ENCODE peak calls at places on chromosomes 7 and 10, in six cellular contexts. B, T, N, D, U and M are unnamed samples.

GRCh38 chr7:123849855-123850254 is 4.9 kb downstream of the HYAL4 start:
- DNase-seq in B (no peak), T (no peak), N (no peak), D (no peak), U (no peak), M (no peak)

GRCh38 chr10:103739039-103739764 is 116.2 kb downstream of the SH3PXD2A start:
- DNase-seq in B (peak; percentile 98), T (no peak), N (no peak), D (no peak), U (no peak), M (no peak)

GRCh38 chr10:117927334-117927733 is 119.4 kb downstream of the RAB11FIP2 start:
- DNase-seq in B (no peak), T (no peak), N (no peak), D (no peak), U (no peak), M (no peak)

GRCh38 chr10:132774905-132775863 is 10.8 kb downstream of the NKX6-2 start:
- DNase-seq in B (no peak), T (no peak), N (no peak), D (no peak), U (no peak), M (no peak)

GRCh38 chr10:86103391-86104101 is 263.0 kb downstream of the GRID1 start:
- DNase-seq in B (no peak), T (no peak), N (no peak), D (no peak), U (no peak), M (no peak)

GRCh38 chr10:113753020-113753692 is 1.7 kb downstream of the PLEKHS1 start:
- DNase-seq in B (peak; percentile 6), T (no peak), N (no peak), D (no peak), U (no peak), M (no peak)

GRCh38 chr7:43790006-43790405 is 31.5 kb downstream of the BLVRA start:
- DNase-seq in B (no peak), T (no peak), N (no peak), D (no peak), U (no peak), M (no peak)

GRCh38 chr10:76336213-76336963 is 905.0 kb downstream of the LRMDA start:
- DNase-seq in B (no peak), T (no peak), N (peak; percentile 77), D (no peak), U (no peak), M (no peak)

GRCh38 chr7:120052884-120053382 is 220.0 kb upstream of the KCND2 start:
- DNase-seq in B (peak; percentile 99), T (no peak), N (no peak), D (no peak), U (no peak), M (no peak)

GRCh38 chr7:87875151-87876039 is 765 bp downstream of the SLC25A40 start:
- DNase-seq in B (peak; percentile 2), T (no peak), N (peak; percentile 18), D (peak; percentile 41), U (no peak), M (peak; percentile 8)

GRCh38 chr7:130959743-130960207 is 225.8 kb upstream of the KLF14 start:
- DNase-seq in B (peak; percentile 85), T (peak; percentile 73), N (peak; percentile 14), D (peak; percentile 54), U (no peak), M (peak; percentile 45)

DNA sequence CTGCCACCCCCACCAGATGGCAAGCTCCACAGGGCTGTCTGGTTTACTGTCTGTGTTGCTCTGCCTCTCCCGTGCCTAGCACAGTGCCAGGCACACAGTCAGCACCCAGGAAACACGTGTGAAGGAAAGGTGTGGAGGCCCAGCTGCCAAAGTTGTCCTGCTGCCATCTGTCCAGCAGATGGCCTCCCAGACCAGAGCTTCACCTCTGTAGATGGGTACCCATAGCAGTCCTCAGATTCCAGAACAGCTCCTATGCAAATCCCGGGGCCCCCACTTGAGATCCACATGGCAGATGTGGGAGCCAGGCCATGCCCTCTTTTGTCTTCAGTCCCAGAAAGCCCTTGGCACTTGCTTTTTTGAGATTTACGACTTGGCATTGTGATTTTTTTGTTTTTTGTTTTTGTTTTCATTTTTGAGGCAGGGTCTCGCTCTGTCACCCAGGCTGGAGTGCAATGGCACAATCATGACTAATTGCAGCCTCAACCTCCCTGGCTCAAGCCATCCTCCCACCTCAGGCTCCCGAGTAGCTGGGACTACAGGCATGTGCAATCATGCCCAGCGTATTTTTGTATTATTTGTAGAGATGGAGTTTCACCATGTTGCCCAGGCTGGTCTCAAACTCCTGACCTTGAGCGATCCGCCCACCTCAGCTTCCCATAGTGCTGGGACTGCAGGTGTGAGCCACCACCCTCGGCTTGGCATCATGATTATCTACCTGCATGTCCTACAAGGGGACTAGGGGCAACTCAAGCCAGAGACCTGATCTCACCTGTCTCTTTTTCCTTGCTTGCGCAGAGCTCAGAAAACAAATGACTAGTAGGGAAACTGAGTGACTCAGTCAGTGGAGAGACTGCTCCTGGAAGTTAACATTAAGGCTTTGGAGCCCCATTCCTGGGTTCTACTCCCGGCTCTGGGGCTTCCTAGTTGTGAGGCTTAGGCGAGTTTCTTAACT is 16.9 kb upstream of the PALD1 start:
- DNase-seq in B (peak; percentile 50), T (peak; percentile 87), N (peak; percentile 37), D (peak; percentile 84), U (no peak), M (peak; percentile 74)
- TF ChIP-seq BHLHE40 in B (no peak), T (no peak), N (peak; percentile 29), D (no peak), U (peak; percentile 10), M (no peak)

GRCh38 chr10:116888380-116889055 is 39.2 kb downstream of the ENO4 start:
- DNase-seq in B (peak; percentile 89), T (peak; percentile 64), N (peak; percentile 4), D (no peak), U (no peak), M (no peak)
- TF ChIP-seq BHLHE40 in B (peak; percentile 19), T (no peak), N (no peak), D (no peak), U (no peak), M (no peak)

GRCh38 chr7:51316262-51316665 is 345 bp downstream of the COBL start:
- DNase-seq in B (no peak), T (peak; percentile 76), N (no peak), D (no peak), U (no peak), M (peak; percentile 57)

GRCh38 chr7:51314041-51314440 is 2.6 kb downstream of the COBL start:
- DNase-seq in B (no peak), T (no peak), N (no peak), D (no peak), U (no peak), M (no peak)

GRCh38 chr7:51314726-51315125 is 1.9 kb downstream of the COBL start:
- DNase-seq in B (no peak), T (no peak), N (no peak), D (no peak), U (no peak), M (no peak)

GRCh38 chr7:51316666-51317581 is at the start of gene COBL:
- DNase-seq in B (no peak), T (peak; percentile 25), N (no peak), D (peak; percentile 77), U (no peak), M (peak; percentile 27)

DNA sequence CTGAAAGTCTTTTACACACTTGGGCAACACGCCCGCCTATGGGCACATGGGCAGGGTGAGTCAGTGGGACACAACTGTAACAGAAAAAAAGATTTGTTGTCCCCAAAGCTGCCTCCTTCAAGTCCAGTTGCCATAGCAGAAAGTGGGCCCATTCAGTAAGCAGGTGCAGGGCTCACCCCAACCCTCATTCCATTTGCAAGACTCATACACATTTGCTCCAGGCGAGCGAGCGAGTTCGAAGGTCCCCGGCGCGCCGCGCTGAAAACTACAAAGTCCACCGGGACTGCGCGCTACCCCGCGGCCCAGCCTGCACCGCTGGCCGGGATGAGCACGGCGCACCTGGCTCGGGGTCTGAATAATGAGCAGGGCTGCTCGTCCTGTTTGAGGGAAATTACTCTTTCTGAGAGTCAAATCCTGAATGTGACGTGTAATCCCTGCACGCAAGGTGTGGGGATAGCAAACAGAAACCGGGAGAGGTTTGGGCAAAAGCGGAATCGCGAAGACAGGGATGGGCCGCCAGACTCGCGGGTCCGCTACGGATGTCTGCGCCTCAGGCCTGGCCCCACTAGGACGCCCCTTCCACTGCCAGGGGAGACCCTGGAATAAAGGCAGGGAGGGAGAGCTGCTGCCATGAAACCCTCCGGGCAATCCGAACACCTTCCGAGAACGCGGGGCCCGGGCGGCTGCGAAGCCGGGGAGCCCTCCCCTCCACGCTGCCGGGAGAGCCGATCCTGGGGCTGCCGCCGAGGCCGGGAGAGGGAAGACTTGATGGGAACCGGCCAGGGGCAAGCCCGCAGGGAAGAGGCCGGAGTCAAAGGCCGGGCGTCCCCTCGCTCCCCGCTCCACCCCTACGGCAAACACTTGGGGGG is 982 bp downstream of the COBL start:
- DNase-seq in B (no peak), T (peak; percentile 44), N (peak; percentile 73), D (no peak), U (no peak), M (peak; percentile 30)
- TF ChIP-seq BHLHE40 in B (no peak), T (no peak), N (no peak), D (no peak), U (no peak), M (no peak)

GRCh38 chr10:35089641-35090161 is 440 bp downstream of the CUL2 start:
- DNase-seq in B (peak; percentile 43), T (peak; percentile 13), N (no peak), D (peak; percentile 62), U (no peak), M (peak; percentile 21)
- TF ChIP-seq BHLHE40 in B (no peak), T (no peak), N (no peak), D (no peak), U (no peak), M (no peak)

GRCh38 chr7:155611808-155612447 is 32.5 kb upstream of the RBM33 start:
- DNase-seq in B (no peak), T (no peak), N (no peak), D (no peak), U (no peak), M (no peak)
- TF ChIP-seq BHLHE40 in B (no peak), T (no peak), N (no peak), D (no peak), U (no peak), M (no peak)

GRCh38 chr10:35561670-35562069 is 43.5 kb upstream of the GJD4 start:
- DNase-seq in B (no peak), T (no peak), N (no peak), D (no peak), U (no peak), M (no peak)
- TF ChIP-seq BHLHE40 in B (no peak), T (no peak), N (no peak), D (no peak), U (no peak), M (no peak)

GRCh38 chr10:71272122-71272771 is 46.8 kb upstream of the SLC29A3 start:
- DNase-seq in B (peak; percentile 80), T (no peak), N (no peak), D (no peak), U (no peak), M (no peak)
- TF ChIP-seq BHLHE40 in B (no peak), T (no peak), N (no peak), D (no peak), U (no peak), M (no peak)